ENCODE peak calls at places on chromosomes 1 and 21, in nine cellular contexts. N is AG10803; B is HFF-Myc; M is hepatocyte; U is coronary artery; C is lower leg skin; K is omental fat pad; S is CD8-positive, alpha-beta T cell; G is CD4-positive, alpha-beta T cell. F is an unnamed sample.

GRCh38 chr1:214417545-214418210 is 133.7 kb downstream of the PTPN14 start:
- DNase-seq in C (no peak), N (peak), M (no peak), S (no peak), B (no peak), U (peak), K (no peak), G (no peak), F (no peak)

GRCh38 chr21:24112020-24112419 is 1495.3 kb downstream of the MRPL39 start:
- DNase-seq in M (no peak), N (no peak), C (no peak), B (no peak), S (no peak), K (no peak), G (no peak), U (no peak), F (no peak)

GRCh38 chr1:209727286-209727685 is 22.6 kb downstream of the HSD11B1 start:
- DNase-seq in C (no peak), U (no peak), K (no peak), M (no peak), N (no peak), B (no peak), S (no peak), G (no peak), F (no peak)

GRCh38 chr1:63643926-63644325 is 50.7 kb downstream of the PGM1 start:
- DNase-seq in G (no peak), N (no peak), B (no peak), C (no peak), K (no peak), U (no peak), S (no peak), M (no peak), F (no peak)

GRCh38 chr1:238484121-238484520 is 593.4 kb upstream of the ZP4 start:
- DNase-seq in G (no peak), S (no peak), B (no peak), U (no peak), N (no peak), K (no peak), M (no peak), C (no peak), F (no peak)

GRCh38 chr1:87117761-87118160 is 203.3 kb downstream of the HS2ST1 start:
- DNase-seq in K (no peak), G (no peak), B (no peak), N (peak), S (no peak), M (no peak), U (no peak), C (no peak), F (no peak)

GRCh38 chr1:31571340-31572295 is 4.7 kb upstream of the TINAGL1 start:
- DNase-seq in S (peak), B (no peak), G (no peak), C (no peak), M (no peak), U (no peak), N (no peak), K (no peak), F (no peak)

GRCh38 chr1:24364975-24365678 is 46.0 kb downstream of the GRHL3 start:
- DNase-seq in S (no peak), M (no peak), B (peak), U (no peak), C (peak), G (no peak), K (no peak), N (peak), F (peak)

GRCh38 chr1:58074702-58075578 is 471.6 kb downstream of the OMA1 start:
- DNase-seq in S (no peak), N (no peak), G (no peak), M (peak), K (no peak), B (no peak), C (no peak), U (no peak), F (no peak)

GRCh38 chr1:213492161-213493041 is 441.4 kb downstream of the RPS6KC1 start:
- DNase-seq in K (no peak), U (no peak), S (no peak), B (no peak), C (no peak), N (no peak), M (no peak), G (no peak), F (no peak)

GRCh38 chr1:55720243-55720642 is 505.1 kb upstream of the USP24 start:
- DNase-seq in N (peak), U (no peak), G (no peak), K (no peak), B (no peak), S (no peak), M (peak), C (no peak), F (no peak)

GRCh38 chr1:50973875-50974617 is 4.0 kb downstream of the CDKN2C start:
- DNase-seq in M (no peak), C (no peak), S (no peak), U (no peak), B (no peak), K (no peak), G (no peak), N (no peak), F (no peak)

GRCh38 chr1:117674521-117675400 is 68.9 kb downstream of the TENT5C start:
- DNase-seq in M (no peak), C (no peak), K (no peak), G (peak), S (peak), N (peak), B (no peak), U (peak), F (no peak)

GRCh38 chr1:204480515-204480914 is 14.1 kb downstream of the PIK3C2B start:
- DNase-seq in C (no peak), G (no peak), U (no peak), M (no peak), K (no peak), B (no peak), S (no peak), N (no peak), F (no peak)

GRCh38 chr1:206464456-206464964 is 5.8 kb upstream of the IKBKE start:
- DNase-seq in B (no peak), M (peak), C (no peak), S (no peak), N (peak), K (no peak), U (no peak), G (no peak), F (peak)

GRCh38 chr1:35569956-35570355 is 3.2 kb upstream of the TFAP2E start:
- DNase-seq in B (no peak), S (no peak), M (no peak), C (no peak), K (no peak), U (no peak), N (no peak), G (no peak), F (no peak)

GRCh38 chr1:29577512-29577911 is 341.2 kb downstream of the PTPRU start:
- DNase-seq in C (no peak), K (no peak), N (no peak), S (no peak), G (no peak), M (no peak), B (no peak), U (no peak), F (no peak)

GRCh38 chr1:29193879-29194455 is 12.3 kb upstream of the SRSF4 start:
- DNase-seq in M (no peak), B (no peak), U (no peak), G (no peak), N (no peak), K (peak), C (no peak), S (no peak), F (no peak)

GRCh38 chr1:224168859-224169380 is 14.1 kb upstream of the DEGS1 start:
- DNase-seq in C (no peak), U (no peak), K (no peak), N (peak), G (no peak), M (no peak), S (no peak), B (no peak), F (peak)

GRCh38 chr1:150110066-150110465 is 39.6 kb upstream of the PLEKHO1 start:
- DNase-seq in S (no peak), N (no peak), K (no peak), M (no peak), C (no peak), U (no peak), B (no peak), G (no peak), F (no peak)

GRCh38 chr1:10225573-10225972 is 15.2 kb downstream of the KIF1B start:
- DNase-seq in B (no peak), S (no peak), C (no peak), M (no peak), U (no peak), G (no peak), N (peak), K (no peak), F (no peak)

DNA sequence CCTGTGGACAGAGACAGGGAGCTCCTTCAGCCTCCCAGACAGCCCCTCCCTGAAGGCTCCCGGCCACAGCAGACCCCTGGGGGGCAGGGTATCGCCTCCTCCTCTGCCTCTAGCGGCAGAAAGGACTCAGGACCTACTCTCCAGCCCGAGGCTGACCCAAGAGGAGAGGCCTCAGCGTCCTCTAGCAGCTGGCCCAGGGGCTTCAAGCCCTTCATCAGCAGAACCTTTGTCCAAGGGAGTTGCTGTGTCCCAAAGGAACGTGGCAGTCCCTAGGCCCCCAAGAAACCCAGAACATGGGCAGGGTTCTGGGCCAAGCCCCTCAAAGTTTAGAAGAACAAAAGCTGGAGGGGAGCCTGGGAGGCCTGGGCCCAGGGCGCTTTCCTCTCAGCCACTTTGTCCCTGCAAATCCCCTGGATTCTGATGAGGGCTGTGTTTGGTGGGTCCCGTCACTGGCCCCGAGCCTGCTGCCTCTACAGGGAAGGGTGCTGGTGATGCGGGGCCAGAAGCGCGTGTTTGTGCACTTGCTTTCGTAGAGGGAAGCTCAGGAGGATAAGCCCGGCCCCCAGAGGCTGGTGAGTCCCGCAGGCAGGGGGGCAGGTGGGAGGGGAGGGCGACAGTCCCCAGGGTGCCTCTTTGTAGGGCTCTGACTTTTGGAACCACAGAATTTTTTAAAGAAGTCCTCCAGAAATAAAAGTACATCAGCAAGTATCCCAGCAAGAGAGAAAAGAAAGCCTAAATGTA is 13.3 kb downstream of the ITGB2 start:
- DNase-seq in U (no peak), G (no peak), B (no peak), K (no peak), C (no peak), N (no peak), S (no peak), M (no peak), F (no peak)
- TF ChIP-seq CTCF in U (no peak), G (no peak), B (no peak), K (no peak), C (no peak), N (peak), S (no peak), M (no peak), F (no peak)

GRCh38 chr1:169051171-169051570 is 55.3 kb upstream of the ATP1B1 start:
- DNase-seq in K (no peak), B (no peak), M (no peak), S (no peak), G (no peak), U (no peak), C (no peak), N (no peak), F (no peak)
- TF ChIP-seq CTCF in K (no peak), B (no peak), M (no peak), S (no peak), G (no peak), U (no peak), C (no peak), N (no peak), F (no peak)

DNA sequence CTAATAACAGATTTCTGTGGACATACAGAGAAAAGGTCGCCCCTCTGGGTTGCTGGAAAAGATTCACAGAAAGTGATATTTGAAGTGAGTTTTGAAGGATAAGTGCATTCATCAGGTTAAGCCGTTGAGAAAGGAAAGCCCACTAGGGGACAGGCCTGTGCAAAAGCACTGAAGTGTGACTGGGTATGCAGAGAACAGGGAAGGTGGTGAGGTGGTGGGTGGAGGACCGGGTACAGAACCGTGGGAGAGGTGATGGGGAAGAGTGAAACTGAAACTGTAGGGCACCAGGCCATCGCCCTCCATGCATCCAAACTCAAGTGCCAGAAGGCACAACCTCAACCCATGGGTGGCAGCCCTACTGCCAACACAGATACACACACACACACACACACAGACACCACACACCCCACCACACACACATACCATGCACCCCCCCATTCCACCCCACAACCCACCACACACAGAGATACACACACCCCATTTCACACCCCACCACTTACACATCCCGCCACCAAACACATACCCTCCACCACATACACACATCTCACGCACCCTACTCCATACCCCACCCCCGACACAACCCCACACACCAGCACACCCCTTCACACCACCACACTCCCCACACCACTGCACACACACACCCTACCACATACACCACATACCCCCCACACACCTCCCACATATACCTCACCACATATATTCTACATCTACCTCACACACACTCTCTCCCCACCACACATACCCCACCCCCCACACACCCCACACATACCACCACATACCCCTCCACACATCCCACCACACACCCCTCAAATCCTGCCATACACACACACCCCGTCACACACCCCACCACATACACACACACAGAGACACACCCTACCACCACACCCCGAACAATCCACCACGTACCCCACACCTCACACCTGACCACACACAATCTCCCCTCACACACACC is 59.0 kb downstream of the TSEN15 start:
- DNase-seq in C (no peak), U (no peak), B (no peak), S (no peak), K (no peak), M (no peak), G (no peak), N (no peak), F (no peak)
- TF ChIP-seq CTCF in C (no peak), U (no peak), B (no peak), S (no peak), K (no peak), M (no peak), G (no peak), N (no peak), F (no peak)

DNA sequence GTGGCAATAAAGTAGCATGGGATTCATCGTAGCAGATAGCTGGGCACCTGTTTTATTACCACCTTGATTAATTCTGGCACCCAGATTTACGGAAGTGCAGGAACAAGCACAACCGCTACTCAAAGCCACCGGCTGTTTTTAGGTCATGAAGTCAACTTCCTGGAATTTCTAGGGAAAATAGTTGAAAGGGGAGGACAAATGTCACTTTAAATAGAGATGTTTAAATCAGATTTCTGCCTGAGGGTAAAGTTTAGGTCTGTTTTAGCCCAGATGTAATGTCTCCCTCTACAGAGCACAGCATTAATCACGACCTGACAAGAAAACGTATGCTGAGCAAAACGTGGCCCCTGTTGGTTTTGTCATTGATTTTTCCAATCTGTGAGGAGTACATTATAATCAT is 8.0 kb downstream of the ADGRL2 start:
- DNase-seq in C (no peak), U (no peak), M (peak), K (no peak), B (no peak), G (no peak), S (no peak), N (no peak), F (no peak)
- TF ChIP-seq CTCF in C (no peak), U (no peak), M (peak), K (no peak), B (no peak), G (no peak), S (no peak), N (no peak), F (peak)

GRCh38 chr1:188715566-188715965 is 1762.1 kb downstream of the BRINP3 start:
- DNase-seq in G (no peak), M (no peak), S (no peak), U (no peak), N (no peak), C (no peak), B (no peak), K (no peak), F (no peak)
- TF ChIP-seq CTCF in G (no peak), M (no peak), S (no peak), U (no peak), N (no peak), C (no peak), B (no peak), K (no peak), F (no peak)

GRCh38 chr1:199336745-199337640 is 690.5 kb upstream of the NR5A2 start:
- DNase-seq in N (no peak), M (no peak), C (no peak), G (no peak), B (no peak), K (no peak), S (no peak), U (no peak), F (no peak)
- TF ChIP-seq CTCF in N (no peak), M (no peak), C (no peak), G (no peak), B (no peak), K (no peak), S (no peak), U (no peak), F (no peak)

GRCh38 chr1:229843627-229844238 is 217.7 kb downstream of the URB2 start:
- DNase-seq in U (no peak), B (peak), M (peak), K (no peak), N (no peak), G (no peak), C (peak), S (no peak), F (no peak)
- TF ChIP-seq CTCF in U (no peak), B (peak), M (peak), K (no peak), N (peak), G (no peak), C (no peak), S (no peak), F (peak)

GRCh38 chr1:154324241-154324640 is 1.1 kb upstream of the ATP8B2 start:
- DNase-seq in S (no peak), M (no peak), G (no peak), K (no peak), N (no peak), B (no peak), C (no peak), U (no peak), F (no peak)

GRCh38 chr1:154323493-154323892 is 1.8 kb upstream of the ATP8B2 start:
- DNase-seq in K (no peak), C (no peak), M (no peak), N (no peak), G (no peak), S (no peak), B (no peak), U (no peak), F (no peak)

GRCh38 chr1:154318386-154318785 is 2.5 kb upstream of the AQP10 start:
- DNase-seq in G (no peak), S (no peak), K (no peak), U (no peak), N (no peak), C (no peak), M (no peak), B (no peak), F (no peak)

GRCh38 chr1:154324669-154325582 is at the start of gene ATP8B2:
- DNase-seq in S (peak), K (peak), C (peak), B (peak), G (peak), M (peak), N (peak), U (peak), F (no peak)

GRCh38 chr1:154320882-154321608 is at the start of gene AQP10:
- DNase-seq in M (peak), S (no peak), G (no peak), K (no peak), N (no peak), C (no peak), U (no peak), B (no peak), F (no peak)
- TF ChIP-seq CTCF in M (no peak), S (no peak), G (no peak), K (no peak), N (no peak), C (no peak), U (no peak), B (no peak), F (no peak)